ENCODE peak calls at places on chromosomes 7 and 10, in seven cellular contexts. One of them, this sample, is unnamed.

GRCh38 chr10:22369433-22370072 is 24.3 kb downstream of the SPAG6 start:
- DNase-seq in A172: peak; percentile 16
- DNase-seq in right atrium auricular region: no peak
- DNase-seq in suprapubic skin: no peak
- DNase-seq in NCI-H2171: no peak
- DNase-seq in NCI-H82: no peak
- DNase-seq in cardiac septum: no peak
- DNase-seq in this sample: peak; percentile 53

GRCh38 chr7:132933076-132933466 is 148.8 kb downstream of the CHCHD3 start:
- DNase-seq in cardiac septum: no peak
- DNase-seq in A172: peak; percentile 28
- DNase-seq in NCI-H2171: no peak
- DNase-seq in suprapubic skin: no peak
- DNase-seq in right atrium auricular region: no peak
- DNase-seq in NCI-H82: no peak
- DNase-seq in this sample: no peak

GRCh38 chr10:80464557-80465466 is 10.7 kb downstream of the TSPAN14 start:
- DNase-seq in NCI-H82: peak; percentile 13
- DNase-seq in A172: no peak
- DNase-seq in right atrium auricular region: no peak
- DNase-seq in cardiac septum: no peak
- DNase-seq in suprapubic skin: no peak
- DNase-seq in NCI-H2171: no peak
- DNase-seq in this sample: peak; percentile 72

GRCh38 chr7:32583791-32584190 is 88.5 kb downstream of the AVL9 start:
- DNase-seq in cardiac septum: no peak
- DNase-seq in A172: no peak
- DNase-seq in right atrium auricular region: no peak
- DNase-seq in suprapubic skin: no peak
- DNase-seq in NCI-H82: peak; percentile 30
- DNase-seq in NCI-H2171: peak; percentile 80
- DNase-seq in this sample: no peak

GRCh38 chr10:7410800-7411670 is at the start of gene SFMBT2:
- DNase-seq in A172: peak; percentile 22
- DNase-seq in cardiac septum: peak; percentile 81
- DNase-seq in NCI-H2171: peak; percentile 7
- DNase-seq in NCI-H82: peak; percentile 35
- DNase-seq in right atrium auricular region: no peak
- DNase-seq in suprapubic skin: no peak
- DNase-seq in this sample: no peak

GRCh38 chr10:69874464-69874863 is 72.8 kb downstream of the COL13A1 start:
- DNase-seq in suprapubic skin: peak; percentile 87
- DNase-seq in A172: peak; percentile 89
- DNase-seq in right atrium auricular region: no peak
- DNase-seq in NCI-H2171: no peak
- DNase-seq in cardiac septum: no peak
- DNase-seq in NCI-H82: no peak
- DNase-seq in this sample: no peak

GRCh38 chr10:46250898-46251856 is 35.6 kb upstream of the ANTXRL start:
- DNase-seq in cardiac septum: peak; percentile 62
- DNase-seq in A172: no peak
- DNase-seq in NCI-H82: no peak
- DNase-seq in right atrium auricular region: peak; percentile 18
- DNase-seq in NCI-H2171: no peak
- DNase-seq in suprapubic skin: peak; percentile 58
- DNase-seq in this sample: no peak

GRCh38 chr7:128136215-128136597 is 104.9 kb upstream of the LEP start:
- DNase-seq in suprapubic skin: no peak
- DNase-seq in right atrium auricular region: no peak
- DNase-seq in A172: no peak
- DNase-seq in cardiac septum: no peak
- DNase-seq in NCI-H82: peak; percentile 61
- DNase-seq in NCI-H2171: no peak
- DNase-seq in this sample: no peak

GRCh38 chr7:7526006-7526405 is 9.7 kb downstream of the COL28A1 start:
- DNase-seq in cardiac septum: no peak
- DNase-seq in A172: no peak
- DNase-seq in NCI-H82: no peak
- DNase-seq in right atrium auricular region: no peak
- DNase-seq in suprapubic skin: no peak
- DNase-seq in NCI-H2171: no peak
- DNase-seq in this sample: no peak

GRCh38 chr10:119521443-119522204 is 20.9 kb downstream of the RGS10 start:
- DNase-seq in suprapubic skin: no peak
- DNase-seq in right atrium auricular region: no peak
- DNase-seq in A172: peak; percentile 94
- DNase-seq in NCI-H2171: no peak
- DNase-seq in cardiac septum: no peak
- DNase-seq in NCI-H82: peak; percentile 36
- DNase-seq in this sample: peak; percentile 60

GRCh38 chr7:77823787-77824186 is 25.2 kb downstream of the PHTF2 start:
- DNase-seq in right atrium auricular region: no peak
- DNase-seq in A172: no peak
- DNase-seq in suprapubic skin: no peak
- DNase-seq in cardiac septum: no peak
- DNase-seq in NCI-H2171: no peak
- DNase-seq in NCI-H82: no peak
- DNase-seq in this sample: no peak

GRCh38 chr7:103348452-103348851 is 1.0 kb downstream of the PSMC2 start:
- DNase-seq in NCI-H2171: no peak
- DNase-seq in suprapubic skin: no peak
- DNase-seq in NCI-H82: no peak
- DNase-seq in right atrium auricular region: no peak
- DNase-seq in cardiac septum: no peak
- DNase-seq in A172: no peak
- DNase-seq in this sample: no peak

GRCh38 chr7:156751319-156751718 is 110.7 kb downstream of the RNF32 start:
- DNase-seq in A172: peak; percentile 89
- DNase-seq in right atrium auricular region: no peak
- DNase-seq in NCI-H2171: no peak
- DNase-seq in suprapubic skin: no peak
- DNase-seq in NCI-H82: no peak
- DNase-seq in cardiac septum: no peak
- DNase-seq in this sample: no peak

GRCh38 chr10:132200344-132201110 is 13.8 kb downstream of the DPYSL4 start:
- DNase-seq in suprapubic skin: no peak
- DNase-seq in A172: no peak
- DNase-seq in cardiac septum: no peak
- DNase-seq in right atrium auricular region: no peak
- DNase-seq in NCI-H2171: no peak
- DNase-seq in NCI-H82: no peak
- DNase-seq in this sample: no peak

GRCh38 chr10:22670796-22671195 is 43.6 kb downstream of the PIP4K2A start:
- DNase-seq in right atrium auricular region: no peak
- DNase-seq in cardiac septum: no peak
- DNase-seq in NCI-H2171: no peak
- DNase-seq in NCI-H82: no peak
- DNase-seq in A172: no peak
- DNase-seq in suprapubic skin: no peak
- DNase-seq in this sample: no peak

GRCh38 chr10:42754155-42755027 is 28.2 kb upstream of the BMS1 start:
- DNase-seq in suprapubic skin: peak; percentile 70
- DNase-seq in A172: no peak
- DNase-seq in NCI-H2171: no peak
- DNase-seq in cardiac septum: no peak
- DNase-seq in NCI-H82: peak; percentile 42
- DNase-seq in right atrium auricular region: no peak
- DNase-seq in this sample: peak; percentile 13

GRCh38 chr7:7639847-7640220 is 718 bp upstream of the UMAD1 start:
- DNase-seq in A172: peak; percentile 47
- DNase-seq in NCI-H2171: peak; percentile 41
- DNase-seq in NCI-H82: peak; percentile 56
- DNase-seq in suprapubic skin: no peak
- DNase-seq in cardiac septum: no peak
- DNase-seq in right atrium auricular region: no peak
- DNase-seq in this sample: peak; percentile 51

GRCh38 chr7:107907790-107908189 is 16.8 kb downstream of the DLD start:
- DNase-seq in suprapubic skin: no peak
- DNase-seq in cardiac septum: no peak
- DNase-seq in right atrium auricular region: no peak
- DNase-seq in NCI-H82: no peak
- DNase-seq in NCI-H2171: no peak
- DNase-seq in A172: no peak
- DNase-seq in this sample: no peak

GRCh38 chr10:31745612-31746376 is 182.8 kb downstream of the ARHGAP12 start:
- DNase-seq in right atrium auricular region: no peak
- DNase-seq in NCI-H82: no peak
- DNase-seq in cardiac septum: no peak
- DNase-seq in suprapubic skin: no peak
- DNase-seq in NCI-H2171: no peak
- DNase-seq in A172: peak; percentile 99
- DNase-seq in this sample: peak; percentile 28

GRCh38 chr7:119288401-119288800 is 984.6 kb upstream of the KCND2 start:
- DNase-seq in A172: no peak
- DNase-seq in suprapubic skin: no peak
- DNase-seq in NCI-H82: no peak
- DNase-seq in NCI-H2171: no peak
- DNase-seq in right atrium auricular region: no peak
- DNase-seq in cardiac septum: no peak
- DNase-seq in this sample: no peak

GRCh38 chr10:15624405-15625191 is 95.1 kb downstream of the ITGA8 start:
- DNase-seq in suprapubic skin: no peak
- DNase-seq in A172: no peak
- DNase-seq in NCI-H82: no peak
- DNase-seq in right atrium auricular region: no peak
- DNase-seq in NCI-H2171: no peak
- DNase-seq in cardiac septum: no peak
- DNase-seq in this sample: no peak

GRCh38 chr10:84348860-84349259 is 20.5 kb downstream of the CCSER2 start:
- DNase-seq in NCI-H2171: no peak
- DNase-seq in right atrium auricular region: no peak
- DNase-seq in suprapubic skin: no peak
- DNase-seq in NCI-H82: no peak
- DNase-seq in A172: peak; percentile 62
- DNase-seq in cardiac septum: no peak
- DNase-seq in this sample: no peak

GRCh38 chr7:44637788-44638594 is 31.6 kb downstream of the OGDH start:
- DNase-seq in A172: peak; percentile 97
- DNase-seq in NCI-H2171: no peak
- DNase-seq in cardiac septum: no peak
- DNase-seq in right atrium auricular region: peak; percentile 90
- DNase-seq in suprapubic skin: peak; percentile 87
- DNase-seq in NCI-H82: no peak
- DNase-seq in this sample: peak; percentile 99